ENCODE peak calls at places on chromosomes 1 and 21, in four cellular contexts. E is esophagus squamous epithelium, I is ovary, A is body of pancreas. P is an unnamed sample. For H3K4me1, the result is how much of the 10 kb centered on the place peaks cover.

GRCh38 chr1:62926681-62927252 is 142.8 kb downstream of the ATG4C start:
- DNase-seq in E (no peak), I (no peak), A (no peak), P (no peak)

GRCh38 chr1:26275580-26276431 is 4.1 kb upstream of the SH3BGRL3 start:
- DNase-seq in E (no peak), A (peak), I (peak), P (peak)

GRCh38 chr1:58573705-58574591 is 3.1 kb downstream of the TACSTD2 start:
- DNase-seq in E (no peak), A (peak), I (no peak), P (no peak)

GRCh38 chr1:153573351-153573750 is 7.7 kb upstream of the S100A2 start:
- DNase-seq in E (no peak), I (no peak), A (no peak), P (no peak)

GRCh38 chr1:46708121-46708520 is 10.8 kb downstream of the EFCAB14 start:
- DNase-seq in E (no peak), I (no peak), A (no peak), P (no peak)

GRCh38 chr21:37421306-37421705 is 54.7 kb downstream of the DYRK1A start:
- DNase-seq in I (no peak), E (no peak), A (no peak), P (no peak)

GRCh38 chr21:45819478-45820170 is 161.9 kb upstream of the COL6A1 start:
- DNase-seq in A (no peak), E (no peak), I (no peak), P (peak)

GRCh38 chr1:52193985-52194384 is 52.1 kb downstream of the ZFYVE9 start:
- DNase-seq in A (no peak), I (no peak), E (no peak), P (no peak)

GRCh38 chr1:192610114-192610958 is 25.6 kb upstream of the RGS13 start:
- DNase-seq in A (no peak), I (no peak), E (no peak), P (no peak)

GRCh38 chr1:101216623-101217022 is 20.2 kb upstream of the S1PR1 start:
- DNase-seq in E (no peak), A (no peak), I (no peak), P (no peak)

GRCh38 chr1:231879296-231879695 is 252.7 kb downstream of the DISC1 start:
- DNase-seq in I (no peak), E (no peak), A (no peak), P (no peak)

GRCh38 chr1:30809514-30810263 is 52.1 kb upstream of the LAPTM5 start:
- DNase-seq in A (no peak), E (no peak), I (no peak), P (no peak)

GRCh38 chr1:78527706-78528105 is 36.9 kb downstream of the PTGFR start:
- DNase-seq in E (no peak), A (no peak), I (no peak), P (no peak)

GRCh38 chr1:83931658-83932253 is 67.2 kb downstream of the TTLL7 start:
- DNase-seq in I (no peak), E (no peak), A (peak), P (no peak)

GRCh38 chr1:206925116-206925736 is 3.5 kb upstream of the FCMR start:
- DNase-seq in E (no peak), A (no peak), I (no peak), P (peak)

GRCh38 chr1:87398644-87399043 is 70.0 kb downstream of the LMO4 start:
- DNase-seq in I (no peak), E (no peak), A (no peak), P (no peak)

GRCh38 chr1:58324551-58324950 is 222.0 kb downstream of the OMA1 start:
- DNase-seq in I (no peak), E (no peak), A (no peak), P (no peak)

GRCh38 chr1:17880429-17880828 is 125.3 kb downstream of the ACTL8 start:
- DNase-seq in A (no peak), E (no peak), I (no peak), P (no peak)

GRCh38 chr1:164921493-164921892 is 362.5 kb downstream of the PBX1 start:
- DNase-seq in I (no peak), A (no peak), E (no peak), P (no peak)

GRCh38 chr1:215076312-215076711 is 6.2 kb upstream of the KCNK2 start:
- DNase-seq in I (no peak), E (no peak), A (no peak), P (no peak)

GRCh38 chr1:26696191-26696644 is 403 bp downstream of the ARID1A start:
- DNase-seq in A (peak), I (no peak), E (no peak), P (peak)

GRCh38 chr21:45383615-45384201 is 21.3 kb upstream of the COL18A1 start:
- DNase-seq in E (no peak), A (no peak), I (peak), P (peak)

GRCh38 chr1:27357281-27358037 is 9.3 kb downstream of the MAP3K6 start:
- DNase-seq in E (peak), I (peak), A (peak), P (peak)

GRCh38 chr1:89907669-89908293 is 86.9 kb downstream of the LRRC8D start:
- DNase-seq in E (no peak), A (no peak), I (no peak), P (no peak)

GRCh38 chr1:89670168-89670567 is 37.2 kb downstream of the LRRC8C start:
- DNase-seq in I (no peak), E (no peak), A (no peak), P (no peak)

GRCh38 chr1:30919025-30919881 is 10.7 kb upstream of the SDC3 start:
- DNase-seq in I (no peak), E (no peak), A (no peak), P (no peak)

GRCh38 chr1:54791880-54792522 is 9.1 kb downstream of the TTC22 start:
- DNase-seq in I (no peak), E (no peak), A (peak), P (no peak)

GRCh38 chr1:229225331-229225782 is 45.6 kb upstream of the RAB4A start:
- DNase-seq in I (no peak), E (no peak), A (no peak), P (peak)

GRCh38 chr1:97936976-97937375 is 16.1 kb upstream of the DPYD start:
- DNase-seq in E (no peak), I (no peak), A (no peak), P (no peak)

GRCh38 chr21:44931137-44931500 is 8.7 kb upstream of the SLX9 start:
- DNase-seq in I (no peak), A (no peak), E (no peak), P (no peak)

GRCh38 chr1:53066433-53066832 is 4.4 kb downstream of the PODN start:
- DNase-seq in I (no peak), A (no peak), E (no peak), P (no peak)

GRCh38 chr1:32180186-32181060 is 948 bp downstream of the TXLNA start:
- DNase-seq in E (no peak), A (peak), I (peak), P (peak)

GRCh38 chr1:205523261-205523890 is 18.9 kb downstream of the CDK18 start:
- DNase-seq in A (no peak), E (no peak), I (no peak), P (no peak)

GRCh38 chr1:57468661-57469523 is 45.0 kb upstream of the DAB1 start:
- DNase-seq in I (no peak), E (no peak), A (no peak), P (no peak)

GRCh38 chr1:72034827-72035226 is 247.5 kb downstream of the NEGR1 start:
- DNase-seq in A (no peak), I (no peak), E (no peak), P (no peak)

DNA sequence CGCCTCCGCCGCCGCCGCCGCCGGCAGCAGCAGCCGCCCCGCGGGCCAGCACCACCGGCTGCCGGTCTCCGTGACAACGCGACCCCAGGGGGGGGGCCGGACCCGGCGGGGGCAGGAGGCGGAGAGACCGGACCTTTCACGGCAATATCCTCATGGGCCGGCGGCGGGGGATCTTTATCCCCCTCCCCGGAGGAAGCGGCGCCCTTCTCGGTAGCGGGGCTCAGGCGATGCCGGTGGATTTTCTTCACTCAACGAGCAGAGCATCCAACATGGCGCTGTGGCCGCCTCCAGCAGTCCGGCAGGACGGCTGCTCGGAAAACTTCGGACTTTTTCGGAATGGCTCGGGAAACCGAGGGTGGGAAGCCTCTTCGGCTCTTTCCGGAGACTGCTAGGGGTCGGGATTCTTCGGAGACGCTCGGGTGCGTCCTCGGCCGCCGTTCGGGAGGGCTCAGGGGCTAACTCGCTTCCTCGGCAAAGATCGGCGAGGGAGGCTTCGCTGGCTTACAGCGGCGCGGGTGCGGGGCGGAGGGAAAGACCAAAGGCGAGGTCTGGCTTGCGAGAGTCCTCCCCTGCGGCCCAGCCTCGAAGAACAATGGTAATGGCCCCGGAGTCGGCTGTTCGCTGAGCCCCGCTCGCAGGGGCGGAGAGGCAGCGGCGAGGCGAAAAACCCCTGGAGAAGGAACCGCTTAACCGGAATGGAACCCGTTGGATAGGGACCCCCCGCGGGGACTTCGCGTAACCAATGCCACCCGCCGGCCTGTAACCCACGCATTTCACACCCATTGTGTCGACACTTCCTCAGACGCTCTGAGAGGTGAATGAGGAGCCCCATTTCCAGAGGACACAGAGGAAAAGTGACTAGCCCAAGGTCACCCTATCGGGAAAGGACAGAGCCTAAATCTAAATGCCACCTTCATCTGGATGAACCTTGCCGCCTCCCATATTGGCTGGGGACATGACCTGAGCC is at the start of gene EIF4G3:
- DNase-seq in E (peak), I (peak), A (peak), P (peak)
- TF ChIP-seq POLR2A in E (peak), I (peak), A (peak), P (peak)

DNA sequence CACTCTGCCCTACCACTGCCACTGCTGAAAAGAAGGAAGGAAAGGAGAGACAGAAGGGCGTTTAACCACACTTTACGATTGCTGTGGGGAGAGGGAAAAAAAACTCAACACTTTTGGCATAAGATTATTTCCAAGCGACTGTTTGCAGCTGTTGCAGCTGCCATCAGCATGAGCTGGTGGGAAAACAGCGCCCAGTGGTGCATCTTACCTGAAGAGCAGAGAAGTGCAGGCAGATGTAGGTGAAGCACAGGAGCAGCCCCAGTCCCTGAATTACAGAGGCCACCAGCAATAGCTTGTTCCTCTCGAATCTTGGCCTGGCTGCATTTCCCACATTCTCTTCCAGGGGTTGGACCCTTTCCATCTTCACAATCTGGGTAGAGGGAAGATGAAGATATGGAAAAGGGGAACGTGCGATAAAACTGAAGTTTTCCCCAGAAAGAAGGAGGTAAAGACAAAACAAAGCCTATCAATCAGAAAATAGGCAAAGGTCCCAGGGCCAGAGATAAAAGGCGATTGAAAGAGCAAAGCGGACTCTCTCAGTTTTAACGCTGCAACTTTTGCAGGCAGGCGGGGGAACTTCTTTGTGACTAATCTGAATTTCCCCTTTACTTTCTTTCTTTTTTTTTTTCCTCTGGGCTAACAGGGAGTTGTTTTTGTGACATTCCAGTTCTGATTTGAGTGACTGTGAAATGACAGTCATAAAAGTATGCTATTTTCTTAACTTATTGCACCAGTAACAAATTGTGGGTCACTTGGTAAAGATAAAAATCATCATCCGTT is at the start of gene TNFSF4:
- DNase-seq in I (peak), A (no peak), E (no peak), P (no peak)
- H3K4me3 ChIP-seq in I (no peak), A (no peak), E (peak), P (no peak)

DNA sequence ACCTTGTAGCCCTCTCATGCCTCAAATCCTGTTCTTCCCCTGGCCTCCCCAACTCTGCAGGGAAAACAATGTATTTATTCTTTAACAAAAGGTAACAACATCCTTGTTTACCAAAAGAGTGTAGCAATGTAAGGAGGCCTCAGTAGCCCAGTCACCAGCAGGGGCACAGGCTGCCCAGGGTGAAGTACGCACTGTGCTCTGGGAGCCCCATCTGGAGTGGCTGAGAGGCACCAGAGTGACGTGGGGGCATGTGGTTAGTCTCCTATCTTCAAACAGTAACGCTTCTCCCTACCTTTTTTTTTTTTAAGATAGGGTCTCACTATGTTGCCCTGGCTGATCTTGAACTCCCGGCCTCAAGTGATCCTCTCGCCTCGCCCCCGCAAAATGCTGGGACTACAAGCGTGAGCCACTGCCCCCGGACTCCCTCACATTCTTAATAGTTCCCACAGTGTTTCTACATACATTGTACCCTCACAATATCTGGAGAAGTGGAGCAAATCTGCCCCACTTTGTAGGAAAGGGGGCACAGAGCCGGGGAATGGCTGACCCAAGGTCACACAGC is 51.3 kb upstream of the ECE1 start:
- DNase-seq in I (no peak), E (no peak), A (no peak), P (no peak)
- H3K4me1 ChIP-seq in I (under half), E (half or more), A (half or more), P (half or more)

GRCh38 chr1:160742428-160743127 is 3.5 kb downstream of the SLAMF7 start:
- DNase-seq in E (no peak), A (no peak), I (no peak), P (no peak)
- TF ChIP-seq POLR2A in E (no peak), A (no peak), I (no peak), P (no peak)

GRCh38 chr1:179025125-179025974 is at the start of gene FAM20B:
- DNase-seq in I (peak), E (peak), A (peak), P (peak)

GRCh38 chr1:179017383-179018326 is 8.0 kb upstream of the FAM20B start:
- DNase-seq in E (no peak), A (no peak), I (peak), P (no peak)

GRCh38 chr1:179025975-179026812 is 500 bp downstream of the FAM20B start:
- DNase-seq in I (peak), E (no peak), A (peak), P (peak)

GRCh38 chr1:179023946-179024345 is 1.7 kb upstream of the FAM20B start:
- DNase-seq in I (no peak), E (no peak), A (no peak), P (no peak)

GRCh38 chr1:179021873-179022272 is 3.8 kb upstream of the FAM20B start:
- DNase-seq in I (no peak), A (no peak), E (no peak), P (no peak)
- H3K4me3 ChIP-seq in I (no peak), A (no peak), E (peak), P (no peak)

GRCh38 chr1:16119926-16120325 is 35.9 kb downstream of the EPHA2 start:
- DNase-seq in E (no peak), I (no peak), A (no peak), P (no peak)

GRCh38 chr1:16120411-16120810 is 35.5 kb downstream of the EPHA2 start:
- DNase-seq in E (no peak), A (no peak), I (no peak), P (no peak)

GRCh38 chr1:16119504-16119903 is 36.4 kb downstream of the EPHA2 start:
- DNase-seq in A (no peak), E (no peak), I (no peak), P (no peak)

GRCh38 chr1:16122361-16122881 is 33.4 kb downstream of the EPHA2 start:
- DNase-seq in E (no peak), A (no peak), I (no peak), P (no peak)

GRCh38 chr1:16120940-16121410 is 34.9 kb downstream of the EPHA2 start:
- DNase-seq in A (peak), E (no peak), I (no peak), P (no peak)
- H3K4me1 ChIP-seq in A (under half), E (under half), I (under half), P (under half)

DNA sequence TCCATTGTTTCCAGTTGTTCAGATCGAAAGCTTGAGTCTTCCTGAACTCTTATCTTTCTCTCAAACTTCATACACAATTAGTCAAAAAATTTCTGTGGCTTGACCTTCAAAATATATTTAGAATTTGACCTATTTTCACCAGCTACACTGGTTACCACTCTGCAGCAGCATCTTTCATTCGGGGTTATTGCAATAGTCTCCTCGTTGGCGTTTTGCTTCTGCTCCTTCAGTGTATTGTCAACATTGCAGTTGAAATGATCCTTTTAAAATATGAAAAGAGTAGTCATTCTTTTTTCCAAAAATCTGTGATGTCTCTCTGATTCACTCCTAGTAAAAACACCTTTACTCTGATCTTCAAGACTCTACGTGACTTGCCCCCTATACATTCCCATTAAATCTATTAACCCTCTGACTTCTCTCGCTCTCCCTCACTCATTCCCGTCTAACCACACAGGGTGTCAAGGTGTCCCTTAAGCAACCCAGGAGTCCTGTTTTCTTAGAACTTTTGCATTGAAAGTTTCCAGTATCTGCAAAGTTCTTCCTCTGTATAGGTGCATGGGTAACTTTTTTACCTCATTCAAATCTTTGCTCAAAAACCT is 480.2 kb upstream of the B3GALT2 start:
- DNase-seq in E (no peak), I (no peak), A (no peak), P (no peak)
- TF ChIP-seq POLR2A in E (no peak), I (no peak), A (no peak), P (no peak)

DNA sequence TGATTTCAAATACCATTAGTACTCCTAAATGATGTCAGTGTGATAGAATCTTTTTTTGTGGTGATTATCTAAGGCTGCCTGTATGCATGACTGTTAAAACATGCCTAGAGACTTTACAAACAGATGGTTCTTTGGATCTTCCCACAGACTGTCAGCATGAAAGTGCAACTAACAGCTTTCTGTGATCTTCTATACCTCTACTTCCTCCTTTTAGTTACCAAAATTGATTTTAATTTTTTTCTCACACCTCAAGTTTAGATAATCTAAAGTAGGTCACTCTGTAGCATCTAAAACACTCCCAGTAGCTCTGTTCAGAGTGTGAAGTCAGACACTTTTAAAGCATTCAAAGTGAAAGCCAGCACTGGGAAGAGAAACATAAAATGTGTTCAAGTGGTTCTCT is 534.5 kb downstream of the PTPRC start:
- DNase-seq in A (no peak), I (no peak), E (no peak), P (no peak)
- H3K4me3 ChIP-seq in A (no peak), I (no peak), E (no peak), P (no peak)